ENCODE peak calls at places on chromosome 22, in four cellular contexts. V is DND-41, M is GM03348, P is GM19239. J is an unnamed sample.

GRCh38 chr22:45318558-45319318 is 9.0 kb downstream of the FAM118A start:
- DNase-seq in V (peak), P (no peak), M (peak), J (no peak)

GRCh38 chr22:38944653-38945052 is 12.8 kb upstream of the APOBEC3A start:
- DNase-seq in V (no peak), P (no peak), M (no peak), J (no peak)

GRCh38 chr22:28801845-28802594 is 1.7 kb upstream of the XBP1 start:
- DNase-seq in P (no peak), V (peak), M (peak), J (no peak)

GRCh38 chr22:24405631-24406321 is 21.6 kb upstream of the ADORA2A start:
- DNase-seq in M (no peak), P (no peak), V (no peak), J (no peak)

GRCh38 chr22:39240841-39241631 is 3.7 kb downstream of the PDGFB start:
- DNase-seq in M (peak), V (no peak), P (no peak), J (no peak)

GRCh38 chr22:30474683-30475424 is 3.0 kb upstream of the SEC14L3 start:
- DNase-seq in P (no peak), V (peak), M (no peak), J (no peak)

GRCh38 chr22:19723165-19723989 is at the start of gene GP1BB:
- DNase-seq in P (no peak), V (no peak), M (no peak), J (no peak)

GRCh38 chr22:40487663-40488249 is 117.4 kb downstream of the SGSM3 start:
- DNase-seq in M (peak), P (no peak), V (no peak), J (no peak)

GRCh38 chr22:49011769-49012598 is 815.7 kb downstream of the BRD1 start:
- DNase-seq in V (no peak), M (peak), P (no peak), J (peak)

J was measured in coronary artery.